ENCODE peak calls at places on chromosomes 16 and 17, in five cellular contexts. Y is lower leg skin, F is Peyer's patch, T is cardiac muscle cell, N is cardiac fibroblast. D is an unnamed sample.

GRCh38 chr17:51029568-51030463 is 90.9 kb downstream of the SPAG9 start:
- DNase-seq in Y (no peak), F (no peak), T (no peak), N (peak; percentile 52), D (no peak)

GRCh38 chr17:78705071-78705470 is 77.0 kb downstream of the CYTH1 start:
- DNase-seq in Y (no peak), F (no peak), T (no peak), N (no peak), D (no peak)

GRCh38 chr16:64417711-64418227 is 704.1 kb downstream of the CDH11 start:
- DNase-seq in Y (no peak), F (no peak), T (no peak), N (peak; percentile 84), D (no peak)

GRCh38 chr16:53898993-53899392 is 195.0 kb downstream of the FTO start:
- DNase-seq in Y (no peak), F (no peak), T (no peak), N (peak; percentile 45), D (no peak)

GRCh38 chr17:3927628-3928010 is 11.4 kb upstream of the P2RX1 start:
- DNase-seq in Y (no peak), F (no peak), T (peak; percentile 79), N (no peak), D (no peak)

GRCh38 chr17:78735832-78736525 is 46.1 kb downstream of the CYTH1 start:
- DNase-seq in Y (no peak), F (no peak), T (no peak), N (peak; percentile 39), D (no peak)

GRCh38 chr17:29546085-29546484 is 20.8 kb downstream of the ABHD15 start:
- DNase-seq in Y (no peak), F (no peak), T (no peak), N (peak; percentile 27), D (no peak)

GRCh38 chr17:59851431-59852375 is 41.0 kb downstream of the TUBD1 start:
- DNase-seq in Y (peak; percentile 79), F (no peak), T (no peak), N (peak; percentile 84), D (no peak)

GRCh38 chr16:57941016-57941656 is 29.8 kb downstream of the CNGB1 start:
- DNase-seq in Y (peak; percentile 49), F (no peak), T (no peak), N (peak; percentile 53), D (no peak)

GRCh38 chr17:72657467-72658317 is 434.8 kb downstream of the SLC39A11 start:
- DNase-seq in Y (no peak), F (no peak), T (no peak), N (peak; percentile 8), D (no peak)

GRCh38 chr17:44134752-44135568 is 6.8 kb upstream of the HROB start:
- DNase-seq in Y (no peak), F (no peak), T (no peak), N (no peak), D (no peak)

GRCh38 chr17:83185023-83186002 is 105.9 kb downstream of the METRNL start:
- DNase-seq in Y (peak; percentile 11), F (peak; percentile 8), T (no peak), N (no peak), D (peak; percentile 12)

GRCh38 chr16:66402166-66402565 is 24.9 kb upstream of the BEAN1 start:
- DNase-seq in Y (no peak), F (no peak), T (no peak), N (no peak), D (no peak)

GRCh38 chr16:70665806-70666735 is 19.7 kb downstream of the IL34 start:
- DNase-seq in Y (no peak), F (no peak), T (no peak), N (no peak), D (no peak)

GRCh38 chr16:83675136-83675535 is 132.6 kb upstream of the HSBP1 start:
- DNase-seq in Y (no peak), F (no peak), T (no peak), N (peak; percentile 2), D (no peak)

GRCh38 chr16:57446530-57447141 is 549 bp downstream of the CIAPIN1 start:
- DNase-seq in Y (no peak), F (peak; percentile 30), T (no peak), N (peak; percentile 41), D (no peak)

GRCh38 chr17:10105513-10106001 is 92.8 kb downstream of the GAS7 start:
- DNase-seq in Y (no peak), F (no peak), T (peak; percentile 80), N (peak; percentile 90), D (no peak)

GRCh38 chr17:2687074-2687418 is 24.5 kb downstream of the CLUH start:
- DNase-seq in Y (no peak), F (no peak), T (no peak), N (no peak), D (no peak)

GRCh38 chr16:27539120-27539519 is 10.6 kb downstream of the GTF3C1 start:
- DNase-seq in Y (no peak), F (no peak), T (no peak), N (peak; percentile 13), D (no peak)

GRCh38 chr17:32483451-32484019 is 3.3 kb upstream of the CDK5R1 start:
- DNase-seq in Y (no peak), F (no peak), T (peak; percentile 76), N (peak; percentile 94), D (peak; percentile 30)

GRCh38 chr17:31489295-31490018 is 98.0 kb downstream of the RAB11FIP4 start:
- DNase-seq in Y (no peak), F (peak; percentile 41), T (no peak), N (no peak), D (no peak)

GRCh38 chr17:31197991-31198390 is 99.0 kb downstream of the OMG start:
- DNase-seq in Y (no peak), F (no peak), T (no peak), N (no peak), D (no peak)

GRCh38 chr16:8892101-8892575 is 10.0 kb downstream of the LITAFD start:
- DNase-seq in Y (no peak), F (peak; percentile 50), T (no peak), N (no peak), D (no peak)

GRCh38 chr17:79684132-79684985 is 46.4 kb upstream of the ENPP7 start:
- DNase-seq in Y (no peak), F (no peak), T (no peak), N (no peak), D (no peak)

GRCh38 chr16:66364117-66364958 is 2.2 kb upstream of the CDH5 start:
- DNase-seq in Y (peak; percentile 68), F (no peak), T (no peak), N (peak; percentile 91), D (no peak)

GRCh38 chr17:63405020-63405419 is 41.1 kb downstream of the CYB561 start:
- DNase-seq in Y (no peak), F (no peak), T (no peak), N (no peak), D (no peak)

GRCh38 chr17:4540224-4541040 is 14.8 kb downstream of the MYBBP1A start:
- DNase-seq in Y (no peak), F (no peak), T (no peak), N (no peak), D (no peak)

DNA sequence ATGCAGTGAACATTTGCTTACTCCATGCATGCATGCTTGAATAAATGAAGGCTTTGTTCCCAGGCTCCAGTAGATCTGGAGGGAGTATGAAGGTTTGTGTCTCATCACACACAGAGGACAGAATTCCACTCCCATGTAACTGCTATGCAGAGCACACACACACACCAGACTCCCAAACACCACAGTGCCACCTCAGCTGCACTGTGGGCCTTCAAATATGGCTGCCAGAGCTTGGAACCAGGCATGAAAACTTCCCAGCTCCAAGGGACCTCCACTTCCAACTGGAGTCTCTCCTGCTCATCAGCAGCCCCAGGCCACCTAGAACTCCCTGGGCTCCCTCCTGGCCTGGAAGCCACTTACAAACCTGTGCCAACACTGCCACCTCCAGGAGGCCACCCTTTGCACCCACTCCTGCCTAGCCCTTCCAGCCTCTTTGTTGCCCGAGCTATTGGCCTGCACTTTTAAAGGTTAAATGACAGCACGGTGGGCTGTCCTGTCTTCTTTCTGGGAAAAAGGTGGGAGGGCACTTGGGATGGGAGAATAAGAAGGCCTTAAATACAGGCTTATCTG is 151.2 kb downstream of the ZNF423 start:
- DNase-seq in Y (no peak), F (no peak), T (no peak), N (no peak), D (no peak)
- TF ChIP-seq CTCF in Y (no peak), F (no peak), T (no peak), N (no peak), D (no peak)

GRCh38 chr16:1436731-1437355 is 6.0 kb downstream of the PERCC1 start:
- DNase-seq in Y (no peak), F (no peak), T (no peak), N (no peak), D (no peak)

GRCh38 chr16:1434644-1435592 is 4.0 kb downstream of the PERCC1 start:
- DNase-seq in Y (no peak), F (no peak), T (no peak), N (no peak), D (no peak)

GRCh38 chr16:1437606-1438005 is 6.7 kb downstream of the PERCC1 start:
- DNase-seq in Y (no peak), F (no peak), T (no peak), N (no peak), D (no peak)

GRCh38 chr16:1438229-1439057 is 5.9 kb downstream of the CCDC154 start:
- DNase-seq in Y (no peak), F (no peak), T (no peak), N (no peak), D (no peak)

GRCh38 chr16:1435921-1436697 is 5.2 kb downstream of the PERCC1 start:
- DNase-seq in Y (no peak), F (no peak), T (no peak), N (no peak), D (no peak)
- TF ChIP-seq CTCF in Y (no peak), F (no peak), T (no peak), N (no peak), D (no peak)

DNA sequence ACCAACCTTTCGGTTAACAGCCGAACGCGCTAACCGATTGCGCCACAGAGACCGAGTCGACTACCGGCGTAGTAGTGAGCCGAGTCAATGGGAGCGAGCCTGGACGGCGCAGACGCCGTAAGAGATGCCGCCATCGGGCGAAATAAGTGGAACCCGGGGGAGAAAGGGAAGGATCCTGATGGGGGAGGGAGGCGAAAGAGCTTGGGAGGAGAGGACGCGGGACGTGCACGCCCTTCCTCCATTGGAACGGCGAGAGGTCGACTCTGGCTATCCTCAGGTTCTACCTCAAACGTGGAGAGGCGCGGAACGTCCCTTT is 780 bp upstream of the PSMB3 start:
- DNase-seq in Y (peak; percentile 89), F (peak; percentile 82), T (peak; percentile 86), N (peak; percentile 91), D (peak; percentile 82)
- TF ChIP-seq CTCF in Y (no peak), F (no peak), T (no peak), N (no peak), D (no peak)

GRCh38 chr17:61310611-61311010 is 89.0 kb upstream of the TBX2 start:
- DNase-seq in Y (no peak), F (no peak), T (no peak), N (no peak), D (no peak)
- TF ChIP-seq CTCF in Y (no peak), F (no peak), T (no peak), N (no peak), D (no peak)

GRCh38 chr17:75498726-75499213 is 16.6 kb downstream of the CASKIN2 start:
- DNase-seq in Y (no peak), F (no peak), T (no peak), N (no peak), D (no peak)
- TF ChIP-seq CTCF in Y (no peak), F (no peak), T (no peak), N (no peak), D (no peak)

GRCh38 chr16:71670537-71670936 is 44.6 kb downstream of the MARVELD3 start:
- DNase-seq in Y (no peak), F (no peak), T (no peak), N (no peak), D (no peak)
- TF ChIP-seq CTCF in Y (no peak), F (no peak), T (no peak), N (no peak), D (no peak)

D was measured in natural killer cell.